ENCODE peak calls at places on chromosomes 13 and 19, in nine cellular contexts. D is neural progenitor cell, V is tibial nerve, O is GM12865, N is kidney epithelial cell, K is fibroblast of pulmonary artery, W is astrocyte of the spinal cord, L is neural crest cell, R is fibroblast of the aortic adventitia. I is an unnamed sample.
A peak's percentile ranks its signal among the peaks of the same experiment; 100 is the strongest.

GRCh38 chr13:59837101-59837500 is 326.6 kb downstream of the DIAPH3 start:
- DNase-seq in D (no peak), V (no peak), O (no peak), N (no peak), K (no peak), W (no peak), L (no peak), R (no peak), I (peak; percentile 7)

GRCh38 chr19:1854542-1855039 is 6.3 kb upstream of the REXO1 start:
- DNase-seq in D (peak; percentile 72), V (no peak), O (no peak), N (no peak), K (no peak), W (no peak), L (no peak), R (no peak), I (no peak)

GRCh38 chr19:14165986-14166385 is 29.6 kb upstream of the ASF1B start:
- DNase-seq in D (no peak), V (no peak), O (peak; percentile 15), N (no peak), K (no peak), W (no peak), L (no peak), R (no peak), I (no peak)

GRCh38 chr19:3387645-3388589 is 21.5 kb downstream of the NFIC start:
- DNase-seq in D (no peak), V (peak; percentile 68), O (no peak), N (no peak), K (no peak), W (peak; percentile 53), L (no peak), R (peak; percentile 58), I (peak; percentile 70)

GRCh38 chr19:46932346-46932745 is 71.5 kb downstream of the ARHGAP35 start:
- DNase-seq in D (no peak), V (no peak), O (no peak), N (no peak), K (peak; percentile 46), W (no peak), L (no peak), R (peak; percentile 51), I (no peak)

GRCh38 chr13:100625447-100625846 is 36.9 kb upstream of the GGACT start:
- DNase-seq in D (no peak), V (no peak), O (no peak), N (no peak), K (no peak), W (no peak), L (no peak), R (no peak), I (no peak)

GRCh38 chr19:43562698-43563241 is 12.6 kb downstream of the XRCC1 start:
- DNase-seq in D (no peak), V (peak; percentile 38), O (peak; percentile 82), N (peak; percentile 29), K (peak; percentile 84), W (peak; percentile 91), L (no peak), R (peak; percentile 23), I (peak; percentile 68)

GRCh38 chr19:15453091-15453498 is 3.3 kb upstream of the WIZ start:
- DNase-seq in D (peak; percentile 64), V (no peak), O (no peak), N (no peak), K (no peak), W (no peak), L (no peak), R (no peak), I (no peak)

GRCh38 chr19:15475611-15476010 is 3.7 kb downstream of the PGLYRP2 start:
- DNase-seq in D (no peak), V (no peak), O (no peak), N (no peak), K (no peak), W (no peak), L (no peak), R (no peak), I (no peak)

GRCh38 chr19:28285078-28285477 is 927.9 kb downstream of the UQCRFS1 start:
- DNase-seq in D (no peak), V (no peak), O (no peak), N (no peak), K (no peak), W (no peak), L (no peak), R (no peak), I (no peak)

DNA sequence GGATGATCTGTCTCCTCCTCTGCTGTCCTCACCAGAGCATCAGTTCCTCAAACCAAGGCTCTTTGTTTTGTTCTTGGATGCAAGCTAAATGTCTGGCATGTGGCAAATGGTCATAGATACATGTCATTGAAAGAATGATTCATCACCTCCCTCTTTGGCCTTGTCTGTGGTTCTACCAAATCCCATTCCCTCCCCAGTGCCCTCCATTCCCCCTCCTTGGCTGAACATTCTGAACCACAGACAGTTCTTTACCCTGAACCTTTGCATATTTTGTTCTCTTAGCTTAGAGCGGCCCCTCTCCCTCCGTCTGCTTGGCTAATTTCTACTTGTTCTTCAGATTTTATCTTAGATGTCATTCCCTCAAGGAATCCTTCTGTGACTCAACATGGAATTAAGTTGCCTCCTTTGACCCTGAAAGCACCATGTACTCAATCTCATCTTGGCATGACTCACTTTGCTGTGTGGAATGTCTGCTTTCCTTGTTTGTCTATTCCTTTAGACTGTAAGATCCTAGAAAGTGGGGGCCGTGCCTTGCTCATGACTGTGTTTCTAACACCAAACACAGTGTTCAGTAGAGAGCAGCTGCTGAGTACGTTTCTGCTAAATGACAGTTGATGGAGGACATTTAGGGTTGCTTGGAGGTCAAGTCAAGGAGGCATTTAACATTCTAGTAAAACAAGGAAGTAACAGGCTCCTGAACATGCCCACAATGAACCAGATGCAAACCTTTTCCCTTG is 8.1 kb downstream of the ALOX5AP start:
- DNase-seq in D (no peak), V (no peak), O (peak; percentile 37), N (peak; percentile 99), K (peak; percentile 98), W (peak; percentile 99), L (no peak), R (peak; percentile 98), I (peak; percentile 99)
- TF ChIP-seq CTCF in D (no peak), V (no peak), O (no peak), N (no peak), K (no peak), W (no peak), L (no peak), R (no peak), I (no peak)

DNA sequence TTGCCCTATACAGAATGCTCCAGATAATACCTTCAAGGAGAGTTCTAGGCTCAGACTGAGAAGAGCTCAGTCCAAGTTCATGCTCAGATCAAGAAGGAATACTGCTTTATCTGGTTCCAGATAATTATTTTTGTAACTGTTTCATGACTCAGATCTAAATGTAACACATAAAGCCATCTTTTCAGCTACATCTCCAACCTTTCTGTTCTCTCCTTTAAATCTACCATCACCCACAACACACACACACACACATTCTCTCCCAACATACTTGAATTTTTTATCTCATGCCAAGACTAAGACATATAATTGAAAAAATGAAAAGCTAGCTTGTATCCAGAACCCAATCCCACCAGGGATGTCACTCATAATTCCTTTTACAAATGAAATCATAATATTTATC is 7.6 kb downstream of the KATNAL1 start:
- DNase-seq in D (no peak), V (no peak), O (no peak), N (no peak), K (no peak), W (peak; percentile 33), L (no peak), R (peak; percentile 30), I (no peak)
- TF ChIP-seq CTCF in D (no peak), V (no peak), O (no peak), N (no peak), K (no peak), W (no peak), L (no peak), R (no peak), I (no peak)

GRCh38 chr13:105202384-105202783 is 1333.1 kb downstream of the EFNB2 start:
- DNase-seq in D (peak; percentile 56), V (no peak), O (peak; percentile 35), N (no peak), K (peak; percentile 56), W (peak; percentile 61), L (no peak), R (peak; percentile 4), I (peak; percentile 27)
- TF ChIP-seq CTCF in D (peak; percentile 69), V (peak; percentile 15), O (peak; percentile 48), N (peak; percentile 73), K (peak; percentile 72), W (peak; percentile 78), L (peak; percentile 66), R (peak; percentile 14), I (peak; percentile 58)

GRCh38 chr13:112943309-112944125 is 25.5 kb upstream of the MCF2L start:
- DNase-seq in D (peak; percentile 85), V (no peak), O (peak; percentile 18), N (no peak), K (peak; percentile 10), W (peak; percentile 13), L (peak; percentile 65), R (peak; percentile 5), I (peak; percentile 19)
- TF ChIP-seq CTCF in D (no peak), V (no peak), O (no peak), N (no peak), K (no peak), W (no peak), L (no peak), R (no peak), I (no peak)

GRCh38 chr19:6412111-6412999 is 12.3 kb downstream of the KHSRP start:
- DNase-seq in D (peak; percentile 68), V (no peak), O (peak; percentile 58), N (no peak), K (peak; percentile 21), W (no peak), L (no peak), R (no peak), I (no peak)
- TF ChIP-seq CTCF in D (peak; percentile 76), V (peak; percentile 32), O (peak; percentile 64), N (peak; percentile 60), K (peak; percentile 57), W (peak; percentile 74), L (peak; percentile 64), R (peak; percentile 53), I (peak; percentile 70)

GRCh38 chr13:28753208-28753892 is 34.6 kb upstream of the SLC46A3 start:
- DNase-seq in D (no peak), V (peak; percentile 16), O (no peak), N (peak; percentile 80), K (peak; percentile 95), W (peak; percentile 88), L (no peak), R (peak; percentile 95), I (peak; percentile 96)
- TF ChIP-seq CTCF in D (no peak), V (no peak), O (no peak), N (no peak), K (peak; percentile 21), W (peak; percentile 16), L (no peak), R (peak; percentile 31), I (peak; percentile 15)